ENCODE peak calls at places on chromosomes 6 and 20, in seven cellular contexts. Z, X, B, L, D, P and C are unnamed samples.

GRCh38 chr6:51841656-51842055 is 245.8 kb downstream of the PKHD1 start:
- DNase-seq in D (no peak), P (no peak), Z (no peak), B (no peak), L (no peak), X (no peak), C (no peak)

GRCh38 chr20:24789877-24790276 is 159.2 kb upstream of the CST7 start:
- DNase-seq in X (no peak), P (no peak), Z (no peak), D (no peak), B (no peak), L (no peak), C (no peak)

GRCh38 chr6:75818061-75818855 is 69.2 kb downstream of the MYO6 start:
- DNase-seq in X (no peak), Z (no peak), P (no peak), B (no peak), L (no peak), D (no peak), C (no peak)

GRCh38 chr6:107444277-107444676 is 15.1 kb downstream of the PDSS2 start:
- DNase-seq in B (no peak), X (no peak), Z (no peak), L (no peak), P (no peak), D (no peak), C (no peak)

GRCh38 chr6:149334201-149334600 is 16.7 kb downstream of the TAB2 start:
- DNase-seq in D (no peak), L (no peak), X (no peak), Z (no peak), B (no peak), P (no peak), C (no peak)

GRCh38 chr20:37075932-37076685 is 19.7 kb downstream of the RBL1 start:
- DNase-seq in B (no peak), X (no peak), Z (no peak), D (no peak), P (no peak), L (no peak), C (no peak)

GRCh38 chr20:3158968-3159431 is 665 bp downstream of the FASTKD5 start:
- DNase-seq in D (no peak), X (no peak), L (peak; percentile 23), P (no peak), Z (no peak), B (no peak), C (no peak)

GRCh38 chr6:140043357-140043756 is 668.9 kb upstream of the CITED2 start:
- DNase-seq in X (peak; percentile 7), D (no peak), Z (no peak), B (peak; percentile 91), P (no peak), L (no peak), C (no peak)

GRCh38 chr20:36317675-36318074 is 11.5 kb downstream of the DLGAP4 start:
- DNase-seq in D (no peak), B (no peak), L (peak; percentile 31), X (no peak), P (no peak), Z (no peak), C (no peak)

DNA sequence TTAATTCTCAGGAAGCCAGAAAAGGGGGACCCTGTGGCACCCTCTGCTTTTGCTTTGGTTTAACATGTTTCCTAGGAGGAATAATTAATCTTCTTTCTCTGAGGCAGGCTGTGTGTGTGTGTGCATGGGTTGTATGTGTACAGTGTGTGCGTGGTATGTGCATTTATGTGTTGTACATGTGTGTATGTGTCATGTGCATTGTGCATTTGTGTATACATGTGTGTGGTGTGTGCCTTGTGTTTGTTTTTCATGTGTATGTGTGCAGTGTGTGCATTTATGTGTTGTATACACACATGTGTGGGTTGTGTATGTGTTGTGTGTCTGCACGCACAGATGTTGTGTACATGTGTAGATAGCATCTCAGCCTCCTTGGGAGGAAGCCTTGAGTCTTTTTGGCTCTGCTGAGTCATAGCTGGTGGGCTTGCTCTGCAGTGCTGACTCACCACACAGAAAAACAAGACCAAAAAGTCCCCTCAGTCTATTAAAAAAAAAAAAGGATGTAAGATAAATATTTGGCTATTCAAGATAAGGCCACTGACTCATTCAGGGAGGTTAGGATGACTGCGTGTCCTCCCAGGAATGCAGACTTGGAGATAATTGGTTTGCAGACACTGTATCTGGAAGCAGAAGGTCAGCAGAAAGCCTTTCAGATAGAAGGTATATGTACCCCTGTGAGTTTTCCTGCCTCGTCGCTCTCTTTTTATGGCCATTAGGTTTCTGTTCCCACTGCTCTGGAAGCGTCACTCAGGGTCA is 58.6 kb downstream of the SYNJ2 start:
- DNase-seq in D (peak; percentile 71), L (peak; percentile 52), B (peak; percentile 83), P (peak; percentile 99), Z (no peak), X (no peak), C (no peak)
- TF ChIP-seq POLR2AphosphoS5 in D (peak; percentile 19), L (peak; percentile 80), B (peak; percentile 34), P (peak; percentile 34), Z (no peak), X (no peak), C (peak; percentile 87)

GRCh38 chr20:46099491-46100287 is 9.9 kb upstream of the NCOA5 start:
- DNase-seq in Z (no peak), P (no peak), X (no peak), B (no peak), D (no peak), L (no peak), C (no peak)
- TF ChIP-seq POLR2AphosphoS5 in Z (no peak), P (no peak), X (no peak), B (no peak), D (no peak), L (no peak), C (no peak)

GRCh38 chr20:44912189-44912588 is 2.3 kb downstream of the PABPC1L start:
- DNase-seq in L (no peak), D (no peak), B (no peak), Z (no peak), P (no peak), X (no peak), C (no peak)

GRCh38 chr20:44910690-44911262 is 916 bp downstream of the PABPC1L start:
- DNase-seq in X (no peak), D (no peak), B (no peak), L (no peak), P (peak; percentile 41), Z (no peak), C (no peak)

GRCh38 chr20:44911264-44911921 is 1.5 kb downstream of the PABPC1L start:
- DNase-seq in B (peak; percentile 69), L (peak; percentile 80), P (peak; percentile 96), Z (peak; percentile 55), X (peak; percentile 58), D (no peak), C (peak; percentile 67)

GRCh38 chr20:44908987-44909871 is 631 bp upstream of the PABPC1L start:
- DNase-seq in Z (no peak), X (no peak), L (no peak), D (no peak), P (no peak), B (no peak), C (no peak)

GRCh38 chr20:44909872-44910689 is at the start of gene PABPC1L:
- DNase-seq in Z (peak; percentile 86), P (peak; percentile 78), B (peak; percentile 49), X (peak; percentile 51), L (peak; percentile 93), D (peak; percentile 72), C (peak; percentile 76)
- TF ChIP-seq POLR2AphosphoS5 in Z (peak; percentile 36), P (peak; percentile 70), B (peak; percentile 89), X (peak; percentile 62), L (peak; percentile 69), D (peak; percentile 54), C (peak; percentile 51)

GRCh38 chr6:123788319-123788718 is 15.3 kb upstream of the NKAIN2 start:
- DNase-seq in P (no peak), Z (no peak), D (no peak), X (no peak), L (no peak), B (no peak), C (no peak)
- TF ChIP-seq POLR2AphosphoS5 in P (no peak), Z (no peak), D (no peak), X (no peak), L (no peak), B (no peak), C (no peak)

DNA sequence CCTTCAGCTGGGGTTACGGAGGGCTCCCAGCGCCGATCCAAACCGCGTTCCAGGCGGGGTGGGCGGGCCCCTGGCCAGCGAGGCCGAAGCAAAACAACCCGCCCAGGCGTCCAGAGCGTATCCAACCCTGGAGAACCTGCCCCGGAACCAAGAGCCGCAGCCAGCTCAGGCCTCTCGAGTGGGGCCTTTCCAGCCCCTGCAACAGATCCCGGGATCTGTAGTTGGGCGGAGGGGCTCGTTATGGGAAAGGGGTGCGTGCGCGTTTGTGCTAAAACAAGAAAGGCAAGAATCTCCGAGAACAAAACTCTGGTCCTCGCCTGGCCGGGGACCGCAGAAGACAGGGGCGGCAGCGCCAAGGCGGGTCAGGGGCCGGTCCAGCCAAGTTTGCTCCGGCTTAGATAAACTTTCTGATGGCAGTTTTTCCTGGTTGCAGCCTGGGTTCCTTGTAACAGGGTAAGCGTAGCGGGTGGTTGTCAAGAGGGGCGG is 528 bp upstream of the RIN2 start:
- DNase-seq in X (no peak), D (peak; percentile 94), Z (no peak), B (no peak), L (peak; percentile 82), P (peak; percentile 60), C (peak; percentile 84)
- TF ChIP-seq POLR2AphosphoS5 in X (no peak), D (peak; percentile 70), Z (no peak), B (peak; percentile 53), L (peak; percentile 59), P (peak; percentile 12), C (peak; percentile 61)

DNA sequence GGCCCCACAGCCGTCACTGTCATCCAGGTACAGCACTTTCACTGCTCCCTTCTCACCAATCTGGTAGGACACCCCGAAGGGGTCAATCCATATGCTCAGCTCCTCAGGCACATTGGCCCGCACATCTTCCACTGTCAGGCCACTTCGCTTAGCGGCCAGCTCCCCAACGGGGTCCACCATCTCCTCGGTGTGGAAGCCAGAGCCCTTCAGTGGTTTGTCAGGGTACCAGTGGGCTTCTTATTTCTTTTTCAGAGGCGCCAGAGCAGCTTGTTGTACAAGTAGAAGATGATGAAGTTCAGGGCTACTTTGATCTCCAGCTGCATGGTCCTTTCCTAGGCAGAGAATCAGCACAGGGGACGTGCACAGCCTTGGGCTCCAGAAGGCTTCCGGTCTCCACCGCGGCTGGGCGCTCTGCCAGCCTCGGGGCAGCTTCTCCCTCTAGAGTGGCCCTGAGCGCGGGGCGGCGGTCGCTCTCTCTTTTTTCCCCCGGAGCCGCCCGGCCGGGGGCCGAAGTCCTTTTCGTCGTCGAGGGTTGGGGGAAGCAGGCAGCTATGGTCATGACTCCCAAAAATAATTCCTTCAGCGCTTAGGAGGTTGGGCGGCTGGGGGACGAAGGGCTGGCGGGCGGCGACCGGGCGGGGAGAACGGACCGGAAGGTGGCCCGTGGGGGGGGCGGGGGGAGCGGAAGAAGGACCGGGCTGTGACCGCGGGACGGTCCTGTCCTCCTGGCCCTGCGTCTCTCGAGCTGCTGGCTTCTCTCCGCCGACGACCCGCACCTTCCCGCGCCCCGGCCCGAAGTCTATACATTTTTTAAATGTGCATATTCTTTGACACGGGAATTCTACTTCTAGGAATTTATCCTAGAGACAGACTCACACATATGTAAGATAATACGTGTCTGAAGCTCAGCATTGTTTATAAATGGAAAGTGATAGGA is 6.5 kb upstream of the ZSCAN9 start:
- DNase-seq in Z (peak; percentile 62), B (no peak), D (peak; percentile 87), L (peak; percentile 93), P (peak; percentile 70), X (peak; percentile 69), C (peak; percentile 72)
- TF ChIP-seq POLR2AphosphoS5 in Z (no peak), B (peak; percentile 72), D (peak; percentile 70), L (peak; percentile 69), P (peak; percentile 78), X (peak; percentile 57), C (no peak)